ENCODE peak calls at places on chromosomes 4 and X, in four cellular contexts. One of them, this sample, is unnamed.

GRCh38 chr4:97028785-97029184 is 1114.5 kb downstream of the STPG2 start:
- DNase-seq in WTC11: no peak
- DNase-seq in K562: no peak
- DNase-seq in HepG2: no peak
- DNase-seq in this sample: no peak

GRCh38 chr4:52957791-52958190 is 95.7 kb downstream of the RASL11B start:
- DNase-seq in WTC11: no peak
- DNase-seq in K562: no peak
- DNase-seq in HepG2: no peak
- DNase-seq in this sample: no peak

GRCh38 chrX:53438174-53438831 is 4.1 kb upstream of the HSD17B10 start:
- DNase-seq in WTC11: no peak
- DNase-seq in K562: no peak
- DNase-seq in HepG2: no peak
- DNase-seq in this sample: no peak

GRCh38 chr4:75745192-75745591 is 20.8 kb downstream of the USO1 start:
- DNase-seq in WTC11: no peak
- DNase-seq in K562: no peak
- DNase-seq in HepG2: peak; percentile 67
- DNase-seq in this sample: no peak

GRCh38 chr4:89598602-89599001 is 238.4 kb downstream of the SNCA start:
- DNase-seq in WTC11: no peak
- DNase-seq in K562: no peak
- DNase-seq in HepG2: peak; percentile 15
- DNase-seq in this sample: peak; percentile 23

GRCh38 chr4:107647591-107647990 is 72.4 kb downstream of the PAPSS1 start:
- DNase-seq in WTC11: no peak
- DNase-seq in K562: no peak
- DNase-seq in HepG2: no peak
- DNase-seq in this sample: no peak

GRCh38 chr4:95572304-95572991 is 23.7 kb upstream of the UNC5C start:
- DNase-seq in WTC11: no peak
- DNase-seq in K562: no peak
- DNase-seq in HepG2: no peak
- DNase-seq in this sample: peak; percentile 49

GRCh38 chr4:159227984-159228383 is 125.1 kb downstream of the RAPGEF2 start:
- DNase-seq in WTC11: peak; percentile 21
- DNase-seq in K562: no peak
- DNase-seq in HepG2: peak; percentile 3
- DNase-seq in this sample: no peak

GRCh38 chr4:74109116-74109791 is 10.3 kb upstream of the CXCL2 start:
- DNase-seq in WTC11: peak; percentile 35
- DNase-seq in K562: no peak
- DNase-seq in HepG2: no peak
- DNase-seq in this sample: no peak

GRCh38 chrX:16479206-16479869 is 170.6 kb upstream of the S100G start:
- DNase-seq in WTC11: no peak
- DNase-seq in K562: no peak
- DNase-seq in HepG2: peak; percentile 20
- DNase-seq in this sample: no peak

GRCh38 chr4:149264093-149264733 is 551.4 kb downstream of the IQCM start:
- DNase-seq in WTC11: peak; percentile 43
- DNase-seq in K562: peak; percentile 18
- DNase-seq in HepG2: peak; percentile 50
- DNase-seq in this sample: peak; percentile 57

GRCh38 chr4:96736352-96736889 is 896.5 kb downstream of the PDHA2 start:
- DNase-seq in WTC11: no peak
- DNase-seq in K562: no peak
- DNase-seq in HepG2: no peak
- DNase-seq in this sample: peak; percentile 5

GRCh38 chrX:119728487-119728886 is 29.9 kb upstream of the SOWAHD start:
- DNase-seq in WTC11: peak; percentile 40
- DNase-seq in K562: no peak
- DNase-seq in HepG2: peak; percentile 28
- DNase-seq in this sample: peak; percentile 54

GRCh38 chr4:40178672-40179071 is 18.2 kb upstream of the RHOH start:
- DNase-seq in WTC11: no peak
- DNase-seq in K562: no peak
- DNase-seq in HepG2: no peak
- DNase-seq in this sample: no peak

GRCh38 chr4:106478152-106478551 is 109.6 kb upstream of the GIMD1 start:
- DNase-seq in WTC11: no peak
- DNase-seq in K562: no peak
- DNase-seq in HepG2: peak; percentile 32
- DNase-seq in this sample: no peak

GRCh38 chr4:83267121-83267834 is 17.3 kb downstream of the COQ2 start:
- DNase-seq in WTC11: no peak
- DNase-seq in K562: no peak
- DNase-seq in HepG2: no peak
- DNase-seq in this sample: no peak

GRCh38 chr4:77994194-77994721 is 62.9 kb upstream of the FRAS1 start:
- DNase-seq in WTC11: peak; percentile 56
- DNase-seq in K562: peak; percentile 8
- DNase-seq in HepG2: peak; percentile 84
- DNase-seq in this sample: peak; percentile 69

GRCh38 chr4:79217043-79217442 is 108.8 kb downstream of the NAA11 start:
- DNase-seq in WTC11: peak; percentile 20
- DNase-seq in K562: no peak
- DNase-seq in HepG2: no peak
- DNase-seq in this sample: no peak

GRCh38 chr4:3409571-3410091 is 32.1 kb upstream of the HGFAC start:
- DNase-seq in WTC11: no peak
- DNase-seq in K562: no peak
- DNase-seq in HepG2: no peak
- DNase-seq in this sample: no peak

GRCh38 chr4:2046031-2046961 is 12.8 kb upstream of the NAT8L start:
- DNase-seq in WTC11: no peak
- DNase-seq in K562: no peak
- DNase-seq in HepG2: no peak
- DNase-seq in this sample: no peak

GRCh38 chrX:129523076-129524055 is at the start of gene SMARCA1:
- DNase-seq in WTC11: peak; percentile 39
- DNase-seq in K562: peak; percentile 11
- DNase-seq in HepG2: peak; percentile 65
- DNase-seq in this sample: peak; percentile 68

GRCh38 chr4:102849579-102850104 is 19.1 kb upstream of the CISD2 start:
- DNase-seq in WTC11: no peak
- DNase-seq in K562: peak; percentile 17
- DNase-seq in HepG2: no peak
- DNase-seq in this sample: no peak

GRCh38 chr4:72243641-72244040 is 211.8 kb downstream of the NPFFR2 start:
- DNase-seq in WTC11: no peak
- DNase-seq in K562: no peak
- DNase-seq in HepG2: no peak
- DNase-seq in this sample: no peak

GRCh38 chr4:26022346-26022891 is 108.4 kb downstream of the SMIM20 start:
- DNase-seq in WTC11: no peak
- DNase-seq in K562: no peak
- DNase-seq in HepG2: peak; percentile 73
- DNase-seq in this sample: no peak

GRCh38 chrX:31228415-31228832 is 156.6 kb upstream of the FTHL17 start:
- DNase-seq in WTC11: no peak
- DNase-seq in K562: no peak
- DNase-seq in HepG2: no peak
- DNase-seq in this sample: no peak

GRCh38 chrX:128975716-128976115 is 547.6 kb downstream of the SMARCA1 start:
- DNase-seq in WTC11: peak; percentile 75
- DNase-seq in K562: peak; percentile 7
- DNase-seq in HepG2: peak; percentile 23
- DNase-seq in this sample: peak; percentile 70

GRCh38 chr4:19739101-19739651 is 512.5 kb upstream of the SLIT2 start:
- DNase-seq in WTC11: no peak
- DNase-seq in K562: no peak
- DNase-seq in HepG2: no peak
- DNase-seq in this sample: peak; percentile 58

GRCh38 chrX:107773906-107774435 is 1.6 kb downstream of the TSC22D3 start:
- DNase-seq in WTC11: no peak
- DNase-seq in K562: no peak
- DNase-seq in HepG2: no peak
- DNase-seq in this sample: no peak

GRCh38 chr4:181569553-181569952 is 673.6 kb upstream of the TENM3 start:
- DNase-seq in WTC11: no peak
- DNase-seq in K562: no peak
- DNase-seq in HepG2: peak; percentile 9
- DNase-seq in this sample: peak; percentile 23

GRCh38 chrX:13432776-13433605 is 113.1 kb upstream of the ATXN3L start:
- DNase-seq in WTC11: no peak
- DNase-seq in K562: no peak
- DNase-seq in HepG2: no peak
- DNase-seq in this sample: no peak

GRCh38 chr4:86326399-86326798 is 33.5 kb downstream of the MAPK10 start:
- DNase-seq in WTC11: no peak
- DNase-seq in K562: no peak
- DNase-seq in HepG2: no peak
- DNase-seq in this sample: no peak

GRCh38 chr4:5972571-5972970 is 45.7 kb downstream of the C4orf50 start:
- DNase-seq in WTC11: no peak
- DNase-seq in K562: no peak
- DNase-seq in HepG2: no peak
- DNase-seq in this sample: no peak

GRCh38 chr4:100286601-100287000 is 96.3 kb upstream of the DDIT4L start:
- DNase-seq in WTC11: peak; percentile 31
- DNase-seq in K562: no peak
- DNase-seq in HepG2: no peak
- DNase-seq in this sample: no peak

GRCh38 chr4:98444371-98444770 is 183.2 kb downstream of the RAP1GDS1 start:
- DNase-seq in WTC11: no peak
- DNase-seq in K562: no peak
- DNase-seq in HepG2: no peak
- DNase-seq in this sample: no peak

GRCh38 chr4:98446499-98447375 is 185.6 kb downstream of the RAP1GDS1 start:
- DNase-seq in WTC11: no peak
- DNase-seq in K562: no peak
- DNase-seq in HepG2: no peak
- DNase-seq in this sample: no peak

GRCh38 chr4:98452091-98452490 is 190.9 kb downstream of the RAP1GDS1 start:
- DNase-seq in WTC11: no peak
- DNase-seq in K562: no peak
- DNase-seq in HepG2: no peak
- DNase-seq in this sample: no peak

GRCh38 chr4:98447648-98448047 is 186.5 kb downstream of the RAP1GDS1 start:
- DNase-seq in WTC11: peak; percentile 28
- DNase-seq in K562: no peak
- DNase-seq in HepG2: no peak
- DNase-seq in this sample: no peak

DNA sequence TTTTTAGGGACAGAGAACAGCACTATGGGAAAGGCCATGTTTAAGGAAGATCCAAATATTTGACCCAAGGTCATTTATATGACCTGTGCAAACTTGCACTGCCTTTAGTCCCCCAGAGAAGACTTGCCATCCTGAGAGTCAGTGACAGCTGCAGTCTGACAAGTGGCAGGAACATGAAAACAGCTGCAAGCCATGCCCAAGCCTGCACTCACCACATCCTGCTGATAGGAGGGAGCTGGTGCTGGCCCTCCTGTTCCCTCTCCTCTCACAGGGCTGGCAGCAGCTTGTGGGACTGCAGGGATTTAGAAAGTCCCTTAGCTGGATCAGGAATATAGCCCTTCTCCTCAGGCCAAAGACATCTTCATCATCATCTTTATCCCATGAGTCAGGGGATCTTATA is 187.7 kb downstream of the RAP1GDS1 start:
- DNase-seq in WTC11: no peak
- DNase-seq in K562: no peak
- DNase-seq in HepG2: no peak
- DNase-seq in this sample: no peak
- TF ChIP-seq ELF4 in WTC11: no peak
- TF ChIP-seq ELF4 in K562: no peak
- TF ChIP-seq ELF4 in HepG2: no peak
- TF ChIP-seq ELF4 in this sample: no peak

GRCh38 chr4:128385199-128385598 is 97.6 kb upstream of the PGRMC2 start:
- DNase-seq in WTC11: no peak
- DNase-seq in K562: no peak
- DNase-seq in HepG2: no peak
- DNase-seq in this sample: no peak

GRCh38 chr4:128387600-128388351 is 100.2 kb upstream of the PGRMC2 start:
- DNase-seq in WTC11: no peak
- DNase-seq in K562: no peak
- DNase-seq in HepG2: no peak
- DNase-seq in this sample: no peak

GRCh38 chr4:128388352-128388630 is 100.7 kb upstream of the PGRMC2 start:
- DNase-seq in WTC11: no peak
- DNase-seq in K562: no peak
- DNase-seq in HepG2: no peak
- DNase-seq in this sample: no peak

GRCh38 chr4:128385683-128386304 is 98.2 kb upstream of the PGRMC2 start:
- DNase-seq in WTC11: no peak
- DNase-seq in K562: no peak
- DNase-seq in HepG2: peak; percentile 6
- DNase-seq in this sample: no peak

GRCh38 chr4:128386761-128387599 is 99.4 kb upstream of the PGRMC2 start:
- DNase-seq in WTC11: no peak
- DNase-seq in K562: peak; percentile 23
- DNase-seq in HepG2: no peak
- DNase-seq in this sample: peak; percentile 50
- TF ChIP-seq ELF4 in WTC11: no peak
- TF ChIP-seq ELF4 in K562: no peak
- TF ChIP-seq ELF4 in HepG2: no peak
- TF ChIP-seq ELF4 in this sample: no peak

GRCh38 chr4:123953556-123953955 is 557.0 kb downstream of the SPRY1 start:
- DNase-seq in WTC11: no peak
- DNase-seq in K562: no peak
- DNase-seq in HepG2: no peak
- DNase-seq in this sample: no peak
- TF ChIP-seq ELF4 in WTC11: no peak
- TF ChIP-seq ELF4 in K562: no peak
- TF ChIP-seq ELF4 in HepG2: no peak
- TF ChIP-seq ELF4 in this sample: no peak

DNA sequence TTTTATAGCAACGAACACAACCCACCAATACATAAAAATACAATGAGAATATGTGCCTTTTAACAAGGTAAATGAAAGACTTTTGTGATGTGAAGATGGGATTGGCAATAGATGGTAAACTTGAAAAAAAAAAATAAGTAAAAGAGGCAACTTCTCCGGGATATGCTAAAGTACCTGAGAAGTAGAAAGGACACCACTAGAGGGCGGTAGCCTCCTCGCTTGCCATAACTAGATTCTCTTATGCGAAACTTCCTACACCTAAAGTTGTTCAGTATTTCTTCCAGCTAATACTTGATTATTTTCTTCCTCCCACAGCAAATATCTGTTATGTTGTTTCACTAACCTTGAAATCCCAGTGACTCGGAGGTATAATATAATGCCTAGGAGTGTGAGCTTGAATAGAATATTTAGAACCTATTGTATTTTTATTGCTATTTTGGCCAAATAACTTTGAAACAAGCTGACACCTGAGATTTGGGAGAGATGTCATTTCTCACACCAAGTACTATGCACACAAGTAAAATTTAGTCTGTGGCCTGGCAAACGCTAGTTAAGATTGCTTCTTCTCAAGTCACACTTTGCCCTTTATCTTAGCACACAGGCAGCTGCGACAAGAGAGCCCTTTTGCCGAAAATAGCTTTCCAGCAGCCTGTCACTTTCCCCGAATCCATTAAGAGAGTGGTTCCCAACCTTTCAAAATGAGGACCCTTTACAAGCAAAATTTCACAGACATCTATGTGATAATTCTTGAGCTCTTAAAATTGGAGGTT is 44.9 kb upstream of the PDLIM5 start:
- DNase-seq in WTC11: peak; percentile 48
- DNase-seq in K562: peak; percentile 41
- DNase-seq in HepG2: peak; percentile 73
- DNase-seq in this sample: peak; percentile 48
- TF ChIP-seq ELF4 in WTC11: no peak
- TF ChIP-seq ELF4 in K562: no peak
- TF ChIP-seq ELF4 in HepG2: no peak
- TF ChIP-seq ELF4 in this sample: no peak